ENCODE peak calls at places on chromosomes 2 and 18, in eight cellular contexts. W, U, P, F, E, T, H and A are unnamed samples.
A peak's percentile ranks its signal among the peaks of the same experiment; 100 is the strongest.

GRCh38 chr2:179298666-179299065 is 34.0 kb upstream of the SESTD1 start:
- DNase-seq in P (no peak), U (no peak), T (no peak), F (no peak), H (no peak), E (peak; percentile 8), W (no peak), A (no peak)

GRCh38 chr2:213161759-213162514 is 10.5 kb upstream of the IKZF2 start:
- DNase-seq in H (no peak), F (no peak), U (no peak), W (no peak), T (no peak), P (no peak), E (no peak), A (no peak)

GRCh38 chr2:203808041-203808750 is 59.4 kb upstream of the CTLA4 start:
- DNase-seq in U (no peak), P (no peak), E (no peak), T (no peak), W (no peak), F (no peak), H (no peak), A (no peak)

GRCh38 chr18:7000484-7001096 is 117.0 kb downstream of the LAMA1 start:
- DNase-seq in W (peak; percentile 36), P (no peak), H (no peak), T (no peak), U (no peak), E (peak; percentile 75), F (no peak), A (peak; percentile 35)

GRCh38 chr2:217964255-217964654 is 38.5 kb downstream of the TNS1 start:
- DNase-seq in E (no peak), U (no peak), H (no peak), P (no peak), T (no peak), F (no peak), W (no peak), A (no peak)

GRCh38 chr2:96760986-96761832 is 507 bp downstream of the CNNM4 start:
- DNase-seq in F (peak; percentile 45), P (no peak), W (no peak), U (no peak), T (no peak), H (no peak), E (no peak), A (no peak)

GRCh38 chr2:30713698-30714097 is 93.5 kb downstream of the CAPN13 start:
- DNase-seq in F (no peak), T (no peak), H (no peak), W (no peak), E (no peak), U (no peak), P (no peak), A (no peak)

GRCh38 chr2:14756981-14757657 is 124.6 kb downstream of the LRATD1 start:
- DNase-seq in F (no peak), T (no peak), P (no peak), E (no peak), W (no peak), H (no peak), U (no peak), A (no peak)

GRCh38 chr2:205568620-205569019 is 113.7 kb upstream of the NRP2 start:
- DNase-seq in E (no peak), F (no peak), H (no peak), T (no peak), P (no peak), W (no peak), U (no peak), A (no peak)

GRCh38 chr2:31580321-31581117 is at the start of gene SRD5A2:
- DNase-seq in T (no peak), F (no peak), E (peak; percentile 8), U (peak; percentile 56), P (no peak), W (no peak), H (no peak), A (no peak)

GRCh38 chr2:62293490-62294212 is 97.7 kb downstream of the B3GNT2 start:
- DNase-seq in W (no peak), U (peak; percentile 39), H (no peak), E (peak; percentile 85), F (peak; percentile 80), P (no peak), T (peak; percentile 60), A (peak; percentile 12)

GRCh38 chr2:43000242-43001054 is 208.1 kb upstream of the HAAO start:
- DNase-seq in E (no peak), P (no peak), F (no peak), T (no peak), U (no peak), H (no peak), W (no peak), A (no peak)

GRCh38 chr18:57923606-57924005 is 120.4 kb upstream of the NEDD4L start:
- DNase-seq in T (no peak), U (no peak), W (no peak), H (no peak), F (no peak), P (no peak), E (peak; percentile 77), A (no peak)

GRCh38 chr2:225025917-225026571 is 16.2 kb downstream of the DOCK10 start:
- DNase-seq in T (no peak), P (no peak), W (no peak), H (no peak), F (no peak), E (peak; percentile 25), U (no peak), A (no peak)

GRCh38 chr2:42113427-42113826 is 55.7 kb upstream of the EML4 start:
- DNase-seq in T (no peak), U (no peak), E (no peak), P (no peak), W (no peak), H (no peak), F (no peak), A (no peak)

GRCh38 chr18:9743200-9744016 is 35.3 kb downstream of the RAB31 start:
- DNase-seq in T (peak; percentile 37), W (no peak), U (peak; percentile 17), F (no peak), P (no peak), H (no peak), E (peak; percentile 99), A (no peak)

GRCh38 chr2:233354500-233354924 is 218 bp downstream of the DGKD start:
- DNase-seq in E (no peak), F (no peak), H (no peak), U (no peak), P (no peak), W (no peak), T (no peak), A (no peak)

GRCh38 chr2:86239745-86240144 is 40.5 kb downstream of the MRPL35 start:
- DNase-seq in T (no peak), E (no peak), U (no peak), H (no peak), F (no peak), P (no peak), W (no peak), A (no peak)

GRCh38 chr2:73915437-73915993 is 11.2 kb upstream of the DGUOK start:
- DNase-seq in U (no peak), P (no peak), T (no peak), F (no peak), H (no peak), E (no peak), W (no peak), A (no peak)

GRCh38 chr2:26938399-26938798 is 32.0 kb upstream of the MAPRE3 start:
- DNase-seq in U (no peak), E (no peak), W (no peak), H (no peak), F (no peak), T (no peak), P (no peak), A (no peak)

GRCh38 chr2:186590538-186591441 is 934 bp downstream of the ITGAV start:
- DNase-seq in U (peak; percentile 64), T (peak; percentile 57), E (peak; percentile 65), F (no peak), W (peak; percentile 36), P (peak; percentile 6), H (peak; percentile 24), A (peak; percentile 64)

GRCh38 chr2:30514861-30515435 is 67.9 kb downstream of the LCLAT1 start:
- DNase-seq in W (no peak), P (no peak), T (no peak), F (no peak), H (no peak), U (no peak), E (no peak), A (no peak)

GRCh38 chr18:48961547-48961946 is 10.8 kb upstream of the SMAD7 start:
- DNase-seq in E (no peak), U (no peak), F (no peak), W (no peak), P (no peak), H (no peak), T (no peak), A (no peak)

GRCh38 chr2:190887089-190887488 is 6.5 kb downstream of the GLS start:
- DNase-seq in F (no peak), E (peak; percentile 61), H (no peak), U (no peak), T (no peak), P (no peak), W (no peak), A (peak; percentile 34)

GRCh38 chr18:37179384-37179783 is 350.5 kb downstream of the KIAA1328 start:
- DNase-seq in H (no peak), T (no peak), U (no peak), W (no peak), E (peak; percentile 93), F (no peak), P (no peak), A (no peak)

GRCh38 chr2:75558786-75559428 is 1.8 kb downstream of the EVA1A start:
- DNase-seq in W (no peak), P (no peak), F (peak; percentile 28), U (no peak), E (no peak), H (no peak), T (no peak), A (no peak)

GRCh38 chr18:10579079-10579867 is 53.4 kb downstream of the NAPG start:
- DNase-seq in P (no peak), T (no peak), W (no peak), U (no peak), F (no peak), E (no peak), H (no peak), A (no peak)

GRCh38 chr2:146602383-146602782 is 1242.4 kb upstream of the ACVR2A start:
- DNase-seq in U (no peak), F (no peak), T (no peak), H (no peak), P (no peak), E (no peak), W (no peak), A (no peak)

GRCh38 chr2:97816411-97816810 is 103.0 kb downstream of the ZAP70 start:
- DNase-seq in H (no peak), P (no peak), W (no peak), U (no peak), T (no peak), F (no peak), E (no peak), A (no peak)

GRCh38 chr2:238973038-238973772 is 125.3 kb downstream of the TWIST2 start:
- DNase-seq in E (no peak), F (no peak), U (no peak), P (no peak), T (no peak), H (no peak), W (no peak), A (no peak)

GRCh38 chr2:215171151-215171550 is 32.7 kb upstream of the ABCA12 start:
- DNase-seq in F (no peak), W (peak; percentile 66), U (no peak), E (no peak), P (no peak), H (peak; percentile 4), T (no peak), A (peak; percentile 26)